ENCODE peak calls at places on chromosomes 3 and 15, in nine cellular contexts. D is gastrocnemius medialis; H is cardiac septum; V is stimulated activated naive B cell treated with anti-CD40 and anti-IgM and Interleukin-4, amounts not matched to agents 10 μg/mL and 1 μg/mL and 100 μg/mL, for 72 hours; M is stimulated activated naive CD8-positive, alpha-beta T cell treated with anti-CD3 and anti-CD28 coated beads, Interleukin-15, amount 100 ng/mL, for 72 hours; T is fibroblast of the aortic adventitia; P is NB4; Z is foreskin keratinocyte; B is heart right ventricle. R is an unnamed sample.

GRCh38 chr3:99332726-99333125 is 305.7 kb upstream of the COL8A1 start:
- DNase-seq in D (no peak), H (no peak), V (no peak), M (no peak), T (peak; percentile 25), P (no peak), Z (no peak), B (no peak), R (no peak)

GRCh38 chr3:49785565-49786356 is 581 bp downstream of the IP6K1 start:
- DNase-seq in D (no peak), H (peak; percentile 78), V (no peak), M (no peak), T (peak; percentile 34), P (peak; percentile 52), Z (no peak), B (peak; percentile 27), R (no peak)

GRCh38 chr15:42155546-42156265 is 730 bp downstream of the PLA2G4F start:
- DNase-seq in D (no peak), H (peak; percentile 60), V (no peak), M (no peak), T (no peak), P (no peak), Z (peak; percentile 52), B (no peak), R (no peak)

GRCh38 chr3:182792901-182793662 is at the start of gene ATP11B:
- DNase-seq in D (peak; percentile 47), H (peak; percentile 91), V (peak; percentile 68), M (peak; percentile 77), T (peak; percentile 53), P (peak; percentile 89), Z (peak; percentile 63), B (peak; percentile 66), R (peak; percentile 75)

GRCh38 chr15:67100808-67101581 is 35.6 kb downstream of the SMAD3 start:
- DNase-seq in D (no peak), H (no peak), V (peak; percentile 78), M (peak; percentile 90), T (no peak), P (no peak), Z (no peak), B (no peak), R (peak; percentile 58)

GRCh38 chr3:23071306-23071705 is 131.8 kb upstream of the UBE2E2 start:
- DNase-seq in D (no peak), H (no peak), V (no peak), M (no peak), T (no peak), P (no peak), Z (no peak), B (no peak), R (no peak)

GRCh38 chr15:52247481-52247880 is 48.1 kb downstream of the MYO5C start:
- DNase-seq in D (no peak), H (no peak), V (no peak), M (no peak), T (no peak), P (no peak), Z (no peak), B (no peak), R (no peak)

GRCh38 chr15:99593070-99593469 is 27.3 kb downstream of the MEF2A start:
- DNase-seq in D (no peak), H (no peak), V (no peak), M (no peak), T (no peak), P (no peak), Z (no peak), B (no peak), R (no peak)

GRCh38 chr3:151037746-151038145 is 47.7 kb upstream of the MED12L start:
- DNase-seq in D (no peak), H (no peak), V (no peak), M (no peak), T (peak; percentile 95), P (no peak), Z (peak; percentile 73), B (peak; percentile 6), R (no peak)

GRCh38 chr15:75904241-75904631 is 558 bp downstream of the FBXO22 start:
- DNase-seq in D (no peak), H (no peak), V (no peak), M (no peak), T (peak; percentile 43), P (peak; percentile 75), Z (peak; percentile 42), B (peak; percentile 5), R (peak; percentile 22)

R was measured in activated T-helper 2 cell treated with anti-CD3 and anti-CD28 coated beads, Interferon-gamma antibody, Interleukin-2, Interleukin-4, amounts not matched to agents 10 μg/mL and 5 μg/mL and 100 μg/mL, durations not matched to agents 14 hours and 24 hours and 36 hours.